ENCODE peak calls at places on chromosomes 11 and 22, in seven cellular contexts. Z is NCI-H1092 treated with DMSO at 0.1 percent for 48 hours; E is upper lobe of right lung; L is kidney epithelial cell; I is activated CD4-positive, alpha-beta T cell treated with anti-CD3 and anti-CD28 coated beads, Interleukin-2, amount 50 U/mL, for 4 hours; F is activated T-cell treated with anti-CD3 and anti-CD28 coated beads for 48 hours; C is LHCN-M2. G is an unnamed sample.

GRCh38 chr22:38250642-38251354 is 22.0 kb downstream of the TMEM184B start:
- DNase-seq in F (no peak), C (no peak), E (no peak), L (no peak), Z (no peak), I (no peak), G (no peak)

GRCh38 chr11:130390071-130390758 is 38.2 kb downstream of the ADAMTS8 start:
- DNase-seq in F (no peak), C (peak), I (no peak), Z (peak), E (no peak), L (no peak), G (peak)

GRCh38 chr11:119320593-119321524 is 3.9 kb upstream of the MCAM start:
- DNase-seq in C (no peak), F (peak), Z (peak), L (no peak), I (no peak), E (peak), G (no peak)

GRCh38 chr11:84558085-84558905 is 1068.8 kb downstream of the DLG2 start:
- DNase-seq in Z (peak), F (no peak), L (peak), C (peak), I (no peak), E (no peak), G (peak)

GRCh38 chr11:59207988-59208432 is 4.7 kb downstream of the MPEG1 start:
- DNase-seq in E (no peak), I (peak), Z (peak), C (peak), F (no peak), L (peak), G (peak)

GRCh38 chr11:119728651-119729580 is at the start of gene NECTIN1:
- DNase-seq in E (peak), F (peak), L (peak), Z (peak), I (peak), C (peak), G (peak)

GRCh38 chr22:24244144-24244787 is 616 bp downstream of the GGT5 start:
- DNase-seq in Z (no peak), F (no peak), E (peak), C (peak), L (no peak), I (no peak), G (peak)

GRCh38 chr22:45334068-45334467 is 24.3 kb downstream of the FAM118A start:
- DNase-seq in C (no peak), Z (no peak), E (no peak), L (no peak), F (no peak), I (no peak), G (no peak)

GRCh38 chr22:23398701-23399366 is 181.3 kb downstream of the IGLL1 start:
- DNase-seq in Z (no peak), L (no peak), E (peak), C (no peak), F (no peak), I (no peak), G (no peak)

G was measured in skeletal muscle cell.